ENCODE peak calls at places on chromosome 2, in four cellular contexts. K is AG04449, T is foreskin fibroblast, G is coronary artery. R is an unnamed sample.

GRCh38 chr2:48036312-48036711 is 130.0 kb upstream of the FBXO11 start:
- DNase-seq in K (no peak), T (no peak), G (no peak), R (no peak)

GRCh38 chr2:6224267-6224666 is 532.1 kb downstream of the SOX11 start:
- DNase-seq in K (no peak), T (no peak), G (no peak), R (no peak)

GRCh38 chr2:168455692-168456525 is at the start of gene CERS6:
- DNase-seq in K (peak), T (peak), G (peak), R (peak)

GRCh38 chr2:81835318-81836000 is 1530.9 kb upstream of the LRRTM1 start:
- DNase-seq in K (no peak), T (peak), G (no peak), R (no peak)

GRCh38 chr2:71453404-71454220 is at the start of gene DYSF:
- DNase-seq in K (no peak), T (peak), G (no peak), R (no peak)

GRCh38 chr2:36352024-36352398 is 3.6 kb upstream of the CRIM1 start:
- DNase-seq in K (no peak), T (peak), G (no peak), R (no peak)

GRCh38 chr2:47189635-47190034 is 34.5 kb upstream of the STPG4 start:
- DNase-seq in K (peak), T (peak), G (no peak), R (no peak)

GRCh38 chr2:95073856-95074662 is 47.5 kb downstream of the MRPS5 start:
- DNase-seq in K (no peak), T (no peak), G (no peak), R (no peak)

GRCh38 chr2:46737577-46737976 is 178.0 kb downstream of the MCFD2 start:
- DNase-seq in K (no peak), T (peak), G (no peak), R (no peak)

GRCh38 chr2:30926606-30927005 is 119.4 kb upstream of the CAPN13 start:
- DNase-seq in K (no peak), T (no peak), G (no peak), R (no peak)

GRCh38 chr2:133346654-133347053 is 221.6 kb downstream of the NCKAP5 start:
- DNase-seq in K (peak), T (peak), G (no peak), R (no peak)

GRCh38 chr2:54613794-54614257 is 109.6 kb upstream of the EML6 start:
- DNase-seq in K (no peak), T (peak), G (no peak), R (no peak)

GRCh38 chr2:1633092-1633721 is 111.1 kb downstream of the PXDN start:
- DNase-seq in K (no peak), T (no peak), G (no peak), R (no peak)

GRCh38 chr2:114754907-114755563 is 312.6 kb downstream of the DPP10 start:
- DNase-seq in K (no peak), T (no peak), G (no peak), R (no peak)

GRCh38 chr2:158529379-158530110 is 72.8 kb downstream of the PKP4 start:
- DNase-seq in K (peak), T (peak), G (no peak), R (no peak)

GRCh38 chr2:234044157-234044556 is 6.3 kb upstream of the SPP2 start:
- DNase-seq in K (peak), T (peak), G (no peak), R (no peak)

GRCh38 chr2:113273031-113273551 is 5.6 kb downstream of the PAX8 start:
- DNase-seq in K (no peak), T (peak), G (no peak), R (no peak)

GRCh38 chr2:102506743-102507142 is 33.7 kb downstream of the SLC9A4 start:
- DNase-seq in K (no peak), T (no peak), G (no peak), R (no peak)

GRCh38 chr2:207993141-207993763 is 32.1 kb downstream of the PLEKHM3 start:
- DNase-seq in K (peak), T (peak), G (no peak), R (no peak)

GRCh38 chr2:8515390-8515761 is 166.5 kb upstream of the ID2 start:
- DNase-seq in K (no peak), T (no peak), G (no peak), R (no peak)

GRCh38 chr2:195763866-195764265 is 106.8 kb downstream of the SLC39A10 start:
- DNase-seq in K (no peak), T (peak), G (no peak), R (no peak)

GRCh38 chr2:237444026-237444425 is 30.1 kb upstream of the COL6A3 start:
- DNase-seq in K (no peak), T (no peak), G (no peak), R (no peak)

GRCh38 chr2:9690252-9690651 is 59.5 kb upstream of the YWHAQ start:
- DNase-seq in K (peak), T (no peak), G (no peak), R (no peak)

GRCh38 chr2:201768918-201769317 is 11.8 kb downstream of the ALS2 start:
- DNase-seq in K (no peak), T (peak), G (no peak), R (no peak)

GRCh38 chr2:1451451-1451850 is 38.2 kb downstream of the TPO start:
- DNase-seq in K (no peak), T (no peak), G (no peak), R (no peak)

GRCh38 chr2:225270053-225270452 is 129.5 kb upstream of the NYAP2 start:
- DNase-seq in K (no peak), T (no peak), G (no peak), R (no peak)

GRCh38 chr2:142834003-142834402 is 43.5 kb upstream of the KYNU start:
- DNase-seq in K (no peak), T (peak), G (no peak), R (no peak)

GRCh38 chr2:151975460-151976414 is 123.1 kb downstream of the CACNB4 start:
- DNase-seq in K (no peak), T (no peak), G (no peak), R (no peak)

GRCh38 chr2:214837466-214837865 is 28.0 kb upstream of the BARD1 start:
- DNase-seq in K (no peak), T (no peak), G (no peak), R (no peak)

DNA sequence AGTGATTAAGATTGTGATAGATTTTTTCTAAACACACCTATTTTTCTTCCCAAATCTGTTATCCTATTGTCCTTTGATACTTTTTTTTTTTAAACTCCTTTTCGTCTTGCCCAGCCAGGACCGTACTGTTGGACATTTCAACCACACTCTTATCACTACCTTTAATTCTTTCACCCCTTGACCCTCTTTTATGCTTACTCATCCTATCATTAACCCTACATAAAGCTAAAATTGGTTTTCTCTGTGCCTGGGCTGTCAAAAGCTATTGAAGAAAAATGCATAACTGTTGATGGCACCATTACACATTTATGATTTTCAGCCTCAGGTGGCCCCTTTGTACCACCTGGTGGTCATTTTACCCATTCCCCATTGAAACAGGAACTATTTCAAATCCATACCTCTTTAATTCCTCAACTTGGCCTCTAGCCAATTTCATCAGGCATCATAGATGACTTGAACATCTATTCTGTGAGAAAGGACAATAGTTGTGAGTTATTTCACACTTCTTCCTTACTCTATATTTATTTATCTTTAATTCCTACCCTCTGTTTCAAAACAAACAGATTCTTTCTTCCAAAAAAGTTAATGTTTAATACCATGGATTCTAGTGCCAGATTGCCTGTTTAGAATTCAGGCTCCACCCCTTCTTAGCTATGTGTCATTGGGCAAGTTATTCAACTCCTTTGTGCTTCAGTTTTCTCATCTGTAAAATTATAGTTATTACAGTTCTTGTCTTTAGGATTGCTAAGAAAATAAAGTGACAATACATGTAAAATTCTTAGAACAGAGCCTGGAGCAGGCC is 258.6 kb downstream of the CAMKMT start:
- DNase-seq in K (no peak), T (peak), G (no peak), R (no peak)
- TF ChIP-seq CTCF in K (no peak), T (no peak), G (no peak), R (no peak)

GRCh38 chr2:232875256-232876070 is 5.4 kb downstream of the SNORC start:
- DNase-seq in K (no peak), T (peak), G (no peak), R (no peak)
- TF ChIP-seq CTCF in K (no peak), T (no peak), G (no peak), R (no peak)

GRCh38 chr2:147027451-147027850 is 817.4 kb upstream of the ACVR2A start:
- DNase-seq in K (no peak), T (peak), G (no peak), R (no peak)
- TF ChIP-seq CTCF in K (no peak), T (no peak), G (no peak), R (no peak)

DNA sequence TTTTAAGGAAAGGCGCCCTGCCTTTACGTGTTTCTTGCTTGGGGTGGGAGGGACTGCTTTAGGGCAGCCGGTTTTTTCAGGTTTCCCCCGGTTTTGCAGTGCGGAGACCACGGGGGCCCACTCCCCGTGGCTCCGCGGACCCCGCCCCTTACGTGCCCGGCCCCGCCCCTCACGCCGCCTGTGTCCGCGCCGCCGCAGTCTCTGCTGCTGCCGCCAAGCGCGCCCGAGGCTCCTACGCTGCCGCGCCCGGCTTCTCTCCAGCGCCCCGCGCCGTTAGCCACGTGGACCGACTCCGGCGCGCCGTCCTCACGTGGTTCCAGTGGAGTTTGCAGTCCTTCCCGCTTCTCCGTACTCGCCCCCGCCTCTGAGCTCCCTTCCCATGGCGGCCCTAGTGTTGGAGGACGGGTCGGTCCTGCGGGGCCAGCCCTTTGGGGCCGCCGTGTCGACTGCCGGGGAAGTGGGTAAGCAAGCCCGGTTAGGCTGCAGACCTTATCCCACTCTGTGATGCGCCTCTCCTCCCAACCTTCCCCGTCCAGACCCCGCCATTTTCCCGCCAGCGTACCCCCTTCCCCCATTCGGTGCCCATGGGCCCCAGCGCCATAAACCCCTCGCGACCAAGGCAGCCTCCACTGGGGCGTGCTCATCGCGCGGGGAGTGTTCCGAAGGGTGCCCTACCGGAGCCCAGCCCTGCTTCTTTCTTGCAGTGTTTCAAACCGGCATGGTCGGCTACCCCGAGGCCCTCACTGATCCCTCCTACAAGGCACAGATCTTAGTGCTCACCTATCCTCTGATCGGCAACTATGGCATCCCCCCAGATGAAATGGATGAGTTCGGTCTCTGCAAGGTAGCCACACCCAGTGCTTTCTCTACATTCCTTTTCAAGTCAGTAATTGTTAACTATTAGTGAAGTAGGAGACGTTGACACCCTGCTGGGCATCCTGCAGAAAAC is at the start of gene CAD:
- DNase-seq in K (no peak), T (peak), G (peak), R (peak)
- TF ChIP-seq CTCF in K (peak), T (no peak), G (no peak), R (no peak)

GRCh38 chr2:230827774-230828271 is 36.9 kb upstream of the ITM2C start:
- DNase-seq in K (no peak), T (no peak), G (no peak), R (no peak)

GRCh38 chr2:230829293-230829692 is 35.4 kb upstream of the ITM2C start:
- DNase-seq in K (no peak), T (no peak), G (no peak), R (no peak)

GRCh38 chr2:230829959-230830358 is 34.8 kb upstream of the ITM2C start:
- DNase-seq in K (no peak), T (no peak), G (no peak), R (no peak)

GRCh38 chr2:230830428-230830827 is 34.3 kb upstream of the ITM2C start:
- DNase-seq in K (no peak), T (peak), G (no peak), R (no peak)

GRCh38 chr2:230828272-230828961 is 36.3 kb upstream of the ITM2C start:
- DNase-seq in K (no peak), T (no peak), G (no peak), R (no peak)
- TF ChIP-seq CTCF in K (no peak), T (no peak), G (no peak), R (no peak)

DNA sequence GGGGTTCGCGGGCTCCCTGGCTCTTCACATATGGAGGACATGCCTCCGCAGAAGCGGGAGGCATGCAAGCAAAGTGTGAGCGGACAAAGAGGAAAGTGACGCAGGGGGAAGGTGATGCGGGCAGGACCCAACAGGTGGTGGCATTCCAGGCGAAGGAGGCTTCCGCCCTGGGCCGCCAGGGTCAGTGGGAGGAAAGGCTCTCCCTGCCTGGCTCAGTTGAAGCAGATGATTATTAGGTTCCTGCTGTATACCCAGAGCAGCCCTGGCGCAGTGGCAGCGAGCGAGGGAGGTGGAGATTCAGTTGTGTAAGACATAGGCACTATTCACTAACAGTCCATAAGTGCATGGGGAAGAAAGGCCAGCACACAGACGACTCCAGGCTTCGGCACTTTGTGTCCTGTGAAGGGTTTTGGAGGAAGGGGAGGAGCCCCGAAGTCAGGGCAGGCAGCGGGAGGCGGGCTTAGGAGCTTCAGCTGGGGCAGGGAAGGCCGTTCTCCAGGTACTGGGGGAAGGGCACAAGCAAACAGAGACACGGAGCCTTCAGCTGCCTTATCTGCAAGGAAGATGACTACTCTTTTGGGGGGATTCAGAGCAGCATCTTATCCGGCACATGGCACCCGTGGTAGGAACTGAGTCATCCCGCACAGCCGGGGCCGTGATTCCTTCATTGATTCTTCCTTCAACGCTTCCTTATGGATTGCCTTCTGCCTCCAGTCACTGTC is 89.8 kb downstream of the TGOLN2 start:
- DNase-seq in K (no peak), T (no peak), G (no peak), R (no peak)
- TF ChIP-seq CTCF in K (no peak), T (no peak), G (no peak), R (no peak)

DNA sequence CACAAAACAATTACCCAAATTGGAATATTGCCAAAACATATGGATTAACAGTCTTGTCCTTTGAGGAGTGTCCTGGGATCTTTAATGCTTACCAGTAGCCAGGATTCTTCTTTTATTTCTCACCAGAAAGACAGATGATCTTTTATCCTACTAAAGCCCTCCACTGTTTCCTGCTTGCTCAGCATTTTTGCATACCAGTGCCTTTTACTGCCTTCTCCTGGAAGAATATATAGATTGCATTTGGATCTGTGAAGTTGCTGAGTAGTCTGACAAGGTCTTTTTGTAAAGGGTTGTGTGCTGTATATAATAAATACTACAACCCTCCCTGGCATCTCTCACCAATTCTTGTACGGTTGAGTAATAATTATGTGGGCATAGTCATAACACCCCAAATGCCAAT is 652.2 kb downstream of the LRRTM4 start:
- DNase-seq in K (no peak), T (peak), G (no peak), R (no peak)
- TF ChIP-seq CTCF in K (no peak), T (no peak), G (no peak), R (no peak)

GRCh38 chr2:180002198-180002597 is 4.9 kb downstream of the CWC22 start:
- DNase-seq in K (no peak), T (no peak), G (no peak), R (no peak)

GRCh38 chr2:180004731-180005130 is 2.4 kb downstream of the CWC22 start:
- DNase-seq in K (no peak), T (no peak), G (no peak), R (no peak)

GRCh38 chr2:180003566-180003965 is 3.5 kb downstream of the CWC22 start:
- DNase-seq in K (no peak), T (no peak), G (no peak), R (no peak)

GRCh38 chr2:180000434-180000833 is 6.7 kb downstream of the CWC22 start:
- DNase-seq in K (no peak), T (no peak), G (no peak), R (no peak)

GRCh38 chr2:180001726-180002125 is 5.4 kb downstream of the CWC22 start:
- DNase-seq in K (no peak), T (no peak), G (no peak), R (no peak)
- TF ChIP-seq CTCF in K (peak), T (peak), G (no peak), R (no peak)

GRCh38 chr2:183606718-183607085 is 482.5 kb downstream of the NUP35 start:
- DNase-seq in K (no peak), T (no peak), G (no peak), R (no peak)

GRCh38 chr2:183614797-183615429 is 490.7 kb downstream of the NUP35 start:
- DNase-seq in K (no peak), T (no peak), G (no peak), R (no peak)

GRCh38 chr2:183608747-183609146 is 484.5 kb downstream of the NUP35 start:
- DNase-seq in K (no peak), T (no peak), G (no peak), R (no peak)

GRCh38 chr2:183607995-183608394 is 483.8 kb downstream of the NUP35 start:
- DNase-seq in K (no peak), T (no peak), G (no peak), R (no peak)

GRCh38 chr2:183610724-183611123 is 486.5 kb downstream of the NUP35 start:
- DNase-seq in K (no peak), T (no peak), G (no peak), R (no peak)
- TF ChIP-seq CTCF in K (no peak), T (no peak), G (no peak), R (no peak)